ENCODE peak calls at places on chromosomes 13 and 19, in seven cellular contexts. C is GM12865, N is AG04450, L is sigmoid colon, P is spleen, A is thoracic aorta, E is IMR-90. W is an unnamed sample.

GRCh38 chr19:7705387-7706187 is 3.7 kb upstream of the FCER2 start:
- DNase-seq in C (peak; percentile 97), N (no peak), L (peak; percentile 73), P (peak; percentile 96), A (no peak), E (no peak), W (no peak)

GRCh38 chr19:31408460-31409124 is 59.4 kb upstream of the TSHZ3 start:
- DNase-seq in C (no peak), N (peak; percentile 64), L (no peak), P (no peak), A (no peak), E (peak; percentile 87), W (peak; percentile 92)

GRCh38 chr19:20964798-20965197 is 41.7 kb downstream of the ZNF85 start:
- DNase-seq in C (no peak), N (no peak), L (no peak), P (no peak), A (no peak), E (no peak), W (no peak)

GRCh38 chr13:88051746-88052482 is 380.7 kb downstream of the SLITRK5 start:
- DNase-seq in C (no peak), N (no peak), L (peak; percentile 57), P (peak; percentile 51), A (no peak), E (no peak), W (no peak)

GRCh38 chr19:7328647-7329046 is 20.1 kb upstream of the ARHGEF18 start:
- DNase-seq in C (peak; percentile 40), N (no peak), L (peak; percentile 22), P (peak; percentile 25), A (no peak), E (no peak), W (no peak)

GRCh38 chr13:29802621-29803020 is 47.8 kb downstream of the UBL3 start:
- DNase-seq in C (no peak), N (no peak), L (no peak), P (no peak), A (no peak), E (peak; percentile 32), W (peak; percentile 5)

GRCh38 chr19:17405250-17406038 is at the start of gene BST2:
- DNase-seq in C (peak; percentile 95), N (no peak), L (peak; percentile 87), P (peak; percentile 86), A (peak; percentile 20), E (peak; percentile 37), W (peak; percentile 76)

GRCh38 chr13:26653310-26653709 is 95.8 kb downstream of the WASF3 start:
- DNase-seq in C (no peak), N (no peak), L (no peak), P (no peak), A (no peak), E (peak; percentile 74), W (no peak)

GRCh38 chr19:42514449-42514848 is 13.8 kb downstream of the CEACAM1 start:
- DNase-seq in C (no peak), N (no peak), L (no peak), P (no peak), A (no peak), E (no peak), W (no peak)

GRCh38 chr13:25170554-25171107 is 1.5 kb downstream of the AMER2 start:
- DNase-seq in C (no peak), N (no peak), L (no peak), P (no peak), A (no peak), E (no peak), W (peak; percentile 4)

GRCh38 chr13:89748716-89749115 is 1598.8 kb upstream of the MIR17HG start:
- DNase-seq in C (no peak), N (no peak), L (no peak), P (no peak), A (no peak), E (no peak), W (no peak)

GRCh38 chr19:41325947-41326706 is 16.2 kb downstream of the CCDC97 start:
- DNase-seq in C (peak; percentile 84), N (no peak), L (no peak), P (peak; percentile 89), A (no peak), E (peak; percentile 80), W (peak; percentile 84)

GRCh38 chr13:98676239-98676638 is 76.2 kb downstream of the SLC15A1 start:
- DNase-seq in C (no peak), N (no peak), L (no peak), P (no peak), A (no peak), E (no peak), W (no peak)

GRCh38 chr13:77377016-77377415 is 50.1 kb upstream of the MYCBP2 start:
- DNase-seq in C (no peak), N (no peak), L (no peak), P (no peak), A (no peak), E (no peak), W (no peak)

GRCh38 chr13:60369242-60369641 is 27.8 kb upstream of the TDRD3 start:
- DNase-seq in C (no peak), N (no peak), L (no peak), P (no peak), A (no peak), E (peak; percentile 2), W (peak; percentile 27)

GRCh38 chr19:35756373-35757230 is at the start of gene HSPB6:
- DNase-seq in C (no peak), N (no peak), L (peak; percentile 90), P (peak; percentile 84), A (no peak), E (peak; percentile 72), W (peak; percentile 86)

GRCh38 chr13:59176775-59177174 is 987.0 kb downstream of the DIAPH3 start:
- DNase-seq in C (peak; percentile 3), N (no peak), L (no peak), P (no peak), A (no peak), E (no peak), W (no peak)
- TF ChIP-seq CTCF in C (peak; percentile 26), N (peak; percentile 11), L (no peak), P (no peak), A (no peak), E (peak; percentile 7), W (peak; percentile 14)

DNA sequence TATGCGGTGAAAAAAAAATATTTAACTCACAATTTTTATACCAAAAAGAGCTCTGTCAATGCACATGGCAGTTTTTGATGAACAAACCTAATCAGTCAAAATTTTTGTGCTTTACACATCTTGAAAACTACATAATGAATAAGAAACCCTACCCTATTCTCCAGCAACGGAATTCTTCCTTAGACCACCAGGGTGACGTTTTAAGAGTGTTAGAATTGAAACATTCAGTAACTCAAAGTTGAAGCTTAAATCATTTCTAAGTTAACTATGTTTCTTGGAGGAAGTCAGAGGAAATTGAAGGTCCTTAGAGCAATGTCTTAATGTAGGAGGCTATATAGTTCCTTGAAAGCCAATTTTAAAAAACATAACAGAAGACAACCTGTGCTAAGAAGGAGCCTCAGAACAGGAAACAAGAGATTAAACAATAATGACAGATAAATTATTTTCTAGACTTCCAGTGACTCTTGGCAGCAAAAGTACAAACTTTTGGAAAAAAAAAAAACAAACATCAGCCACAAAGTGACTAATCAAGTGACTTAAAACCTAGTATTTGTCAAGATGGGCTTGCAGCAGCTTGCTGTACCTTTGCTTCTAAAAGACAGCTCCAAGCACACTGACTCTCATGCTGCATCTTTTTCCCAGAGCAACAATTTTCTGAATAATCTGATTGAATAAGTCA is 6.2 kb downstream of the SPRY2 start:
- DNase-seq in C (no peak), N (no peak), L (no peak), P (no peak), A (no peak), E (peak; percentile 43), W (peak; percentile 37)
- H3K4me3 ChIP-seq in C (no peak overlapping the region), N (no peak overlapping the region), L (no peak overlapping the region), P (no peak overlapping the region), A (no peak overlapping the region), E (no peak overlapping the region), W (no peak overlapping the region)

GRCh38 chr13:51815848-51816247 is 11.9 kb upstream of the DHRS12 start:
- DNase-seq in C (no peak), N (no peak), L (peak; percentile 49), P (no peak), A (no peak), E (no peak), W (no peak)
- TF ChIP-seq CTCF in C (no peak), N (no peak), L (no peak), P (no peak), A (no peak), E (no peak), W (no peak)

GRCh38 chr19:3138268-3138667 is 2.4 kb downstream of the GNA15 start:
- DNase-seq in C (no peak), N (no peak), L (no peak), P (no peak), A (no peak), E (no peak), W (no peak)

GRCh38 chr19:3136684-3137055 is 837 bp downstream of the GNA15 start:
- DNase-seq in C (no peak), N (no peak), L (no peak), P (no peak), A (no peak), E (no peak), W (no peak)

GRCh38 chr19:3133793-3134116 is 2.1 kb upstream of the GNA15 start:
- DNase-seq in C (no peak), N (no peak), L (no peak), P (no peak), A (no peak), E (no peak), W (no peak)

GRCh38 chr19:3135961-3136683 is at the start of gene GNA15:
- DNase-seq in C (peak; percentile 34), N (no peak), L (no peak), P (peak; percentile 82), A (no peak), E (no peak), W (no peak)

DNA sequence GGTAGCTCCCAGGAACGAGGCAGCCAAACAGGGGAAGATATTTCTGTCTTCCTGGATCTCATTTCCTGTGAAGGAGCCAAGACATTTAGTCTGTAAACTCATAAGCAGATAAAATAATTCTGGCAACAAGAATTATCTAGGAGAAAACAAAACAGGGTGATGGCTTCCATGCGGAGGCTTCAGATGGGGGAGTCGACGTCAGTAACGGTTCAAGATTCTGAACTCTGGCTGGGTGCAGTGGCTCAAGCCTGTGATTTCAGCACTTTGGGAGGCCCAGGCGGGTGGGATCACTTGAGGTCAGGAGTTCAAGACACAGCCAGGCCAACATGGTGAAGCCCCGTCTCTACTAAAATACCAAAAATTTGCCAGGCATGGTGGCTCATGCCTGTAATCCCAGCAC is 1.3 kb downstream of the GNA15 start:
- DNase-seq in C (no peak), N (no peak), L (no peak), P (no peak), A (no peak), E (no peak), W (peak; percentile 20)
- H3K4me3 ChIP-seq in C (no peak overlapping the region), N (no peak overlapping the region), L (peak overlapping the region; percentile 44), P (peak overlapping the region; percentile 38), A (peak overlapping the region; percentile 65), E (no peak overlapping the region), W (no peak overlapping the region)

GRCh38 chr19:5997371-5997770 is 19.4 kb upstream of the RANBP3 start:
- DNase-seq in C (no peak), N (no peak), L (no peak), P (no peak), A (no peak), E (no peak), W (no peak)
- TF ChIP-seq CTCF in C (no peak), N (peak; percentile 13), L (no peak), P (no peak), A (no peak), E (no peak), W (peak; percentile 47)

GRCh38 chr19:46784262-46785053 is 3.9 kb downstream of the SLC1A5 start:
- DNase-seq in C (peak; percentile 90), N (peak; percentile 86), L (peak; percentile 86), P (peak; percentile 90), A (no peak), E (peak; percentile 95), W (peak; percentile 93)
- H3K4me3 ChIP-seq in C (peak overlapping the region; percentile 75), N (peak overlapping the region; percentile 94), L (peak overlapping the region; percentile 22), P (peak overlapping the region; percentile 60), A (peak overlapping the region; percentile 92), E (peak overlapping the region; percentile 97), W (peak overlapping the region; percentile 86)

W was measured in choroid plexus epithelial cell.